ENCODE peak calls at places on chromosomes 16 and 17, in six cellular contexts. H is stimulated activated CD4-positive, alpha-beta T cell treated with anti-CD3 and anti-CD28 coated beads, TNF-alpha, amount 100 ng/mL, for 1 hour; E is EL; S is activated naive CD8-positive, alpha-beta T cell treated with anti-CD3 and anti-CD28 coated beads for 36 hours; R is psoas muscle; A is endodermal cell. F is an unnamed sample.
A peak's percentile ranks its signal among the peaks of the same experiment; 100 is the strongest.

GRCh38 chr16:67951485-67951884 is 7.6 kb upstream of the LCAT start:
- DNase-seq in H (no peak), E (no peak), S (no peak), R (no peak), A (no peak), F (no peak)

GRCh38 chr17:77371117-77371887 is 230.5 kb downstream of the SEC14L1 start:
- DNase-seq in H (no peak), E (no peak), S (no peak), R (peak; percentile 57), A (no peak), F (no peak)

GRCh38 chr17:30229012-30229411 is 6.5 kb downstream of the SLC6A4 start:
- DNase-seq in H (no peak), E (no peak), S (no peak), R (no peak), A (no peak), F (no peak)

GRCh38 chr16:71540-72341 is 690 bp downstream of the RHBDF1 start:
- DNase-seq in H (no peak), E (peak; percentile 89), S (no peak), R (peak; percentile 80), A (peak; percentile 95), F (no peak)

GRCh38 chr17:72151565-72152391 is 31.0 kb downstream of the SOX9 start:
- DNase-seq in H (no peak), E (peak; percentile 83), S (no peak), R (peak; percentile 59), A (peak; percentile 90), F (no peak)

GRCh38 chr17:7139400-7139799 is 24.8 kb upstream of the ASGR2 start:
- DNase-seq in H (no peak), E (no peak), S (no peak), R (no peak), A (no peak), F (no peak)

GRCh38 chr16:102060-102855 is 24.2 kb downstream of the MPG start:
- DNase-seq in H (no peak), E (no peak), S (no peak), R (peak; percentile 88), A (no peak), F (no peak)

GRCh38 chr17:80927791-80928216 is 63.8 kb upstream of the CHMP6 start:
- DNase-seq in H (no peak), E (no peak), S (no peak), R (no peak), A (peak; percentile 86), F (no peak)

GRCh38 chr16:4415538-4416199 is 727 bp downstream of the CORO7 start:
- DNase-seq in H (no peak), E (peak; percentile 23), S (peak; percentile 69), R (peak; percentile 76), A (peak; percentile 76), F (peak; percentile 70)

GRCh38 chr17:79836952-79837887 is 2.0 kb downstream of the CBX4 start:
- DNase-seq in H (no peak), E (no peak), S (peak; percentile 78), R (peak; percentile 86), A (peak; percentile 92), F (peak; percentile 80)

GRCh38 chr17:38601539-38602351 is 4.0 kb downstream of the SRCIN1 start:
- DNase-seq in H (no peak), E (no peak), S (no peak), R (no peak), A (peak; percentile 89), F (no peak)

GRCh38 chr17:34199932-34200534 is 55.1 kb upstream of the CCL2 start:
- DNase-seq in H (peak; percentile 37), E (peak; percentile 82), S (peak; percentile 50), R (peak; percentile 58), A (peak; percentile 95), F (peak; percentile 73)

GRCh38 chr16:79320956-79321355 is 279.6 kb downstream of the MAF start:
- DNase-seq in H (no peak), E (no peak), S (no peak), R (peak; percentile 71), A (no peak), F (no peak)

GRCh38 chr17:5785867-5786509 is 201.7 kb upstream of the NLRP1 start:
- DNase-seq in H (no peak), E (peak; percentile 60), S (no peak), R (no peak), A (no peak), F (no peak)

GRCh38 chr16:4537376-4538066 is 1.1 kb downstream of the CDIP1 start:
- DNase-seq in H (no peak), E (no peak), S (peak; percentile 25), R (no peak), A (peak; percentile 81), F (peak; percentile 27)

GRCh38 chr16:27424772-27425498 is 23.0 kb downstream of the IL21R start:
- DNase-seq in H (no peak), E (no peak), S (no peak), R (no peak), A (no peak), F (peak; percentile 12)

GRCh38 chr16:86948046-86948445 is 369.1 kb downstream of the C16orf95 start:
- DNase-seq in H (no peak), E (no peak), S (no peak), R (peak; percentile 18), A (no peak), F (no peak)

GRCh38 chr17:7363311-7363710 is 8.4 kb downstream of the TMEM95 start:
- DNase-seq in H (no peak), E (peak; percentile 54), S (no peak), R (no peak), A (no peak), F (no peak)

GRCh38 chr16:19660432-19660831 is 57.6 kb downstream of the KNOP1 start:
- DNase-seq in H (no peak), E (no peak), S (no peak), R (no peak), A (no peak), F (no peak)

GRCh38 chr16:8955828-8956227 is 7.9 kb downstream of the USP7 start:
- DNase-seq in H (no peak), E (no peak), S (no peak), R (no peak), A (peak; percentile 51), F (no peak)

GRCh38 chr17:66517336-66518009 is 215.1 kb downstream of the PRKCA start:
- DNase-seq in H (no peak), E (no peak), S (no peak), R (no peak), A (no peak), F (no peak)

GRCh38 chr16:89695086-89695874 is 6.2 kb downstream of the SPATA2L start:
- DNase-seq in H (no peak), E (no peak), S (no peak), R (peak; percentile 49), A (peak; percentile 56), F (peak; percentile 4)

GRCh38 chr17:1625507-1626080 is 3.0 kb downstream of the SLC43A2 start:
- DNase-seq in H (no peak), E (no peak), S (no peak), R (no peak), A (no peak), F (no peak)

F was measured in stimulated activated naive CD8-positive, alpha-beta T cell treated with anti-CD3 and anti-CD28 coated beads, Interleukin-15, Interleukin-2, amounts not matched to agents 100 U/mL and 50 U/mL, for 24 hours.